ENCODE peak calls at places on chromosome 22, in four cellular contexts. One of them, this sample, is unnamed.
A peak's percentile ranks its signal among the peaks of the same experiment; 100 is the strongest.

GRCh38 chr22:46089426-46090041 is 60.8 kb upstream of the PPARA start:
- DNase-seq in upper lobe of left lung: peak; percentile 25
- DNase-seq in CD4-positive, CD25-positive, alpha-beta regulatory T cell: no peak
- DNase-seq in A549: no peak
- DNase-seq in this sample: no peak

GRCh38 chr22:46237453-46238158 is 12.5 kb downstream of the CDPF1 start:
- DNase-seq in upper lobe of left lung: no peak
- DNase-seq in CD4-positive, CD25-positive, alpha-beta regulatory T cell: no peak
- DNase-seq in A549: no peak
- DNase-seq in this sample: no peak

GRCh38 chr22:43642319-43642718 is 169.8 kb downstream of the EFCAB6 start:
- DNase-seq in upper lobe of left lung: no peak
- DNase-seq in CD4-positive, CD25-positive, alpha-beta regulatory T cell: no peak
- DNase-seq in A549: no peak
- DNase-seq in this sample: no peak

GRCh38 chr22:48464246-48464645 is 1363.4 kb downstream of the BRD1 start:
- DNase-seq in upper lobe of left lung: no peak
- DNase-seq in CD4-positive, CD25-positive, alpha-beta regulatory T cell: no peak
- DNase-seq in A549: no peak
- DNase-seq in this sample: no peak

GRCh38 chr22:46390652-46391301 is 55.3 kb downstream of the TRMU start:
- DNase-seq in upper lobe of left lung: no peak
- DNase-seq in CD4-positive, CD25-positive, alpha-beta regulatory T cell: no peak
- DNase-seq in A549: no peak
- DNase-seq in this sample: no peak

GRCh38 chr22:47130883-47131610 is 368.6 kb downstream of the TBC1D22A start:
- DNase-seq in upper lobe of left lung: no peak
- DNase-seq in CD4-positive, CD25-positive, alpha-beta regulatory T cell: no peak
- DNase-seq in A549: no peak
- DNase-seq in this sample: no peak

GRCh38 chr22:49734882-49735281 is 92.8 kb downstream of the BRD1 start:
- DNase-seq in upper lobe of left lung: no peak
- DNase-seq in CD4-positive, CD25-positive, alpha-beta regulatory T cell: no peak
- DNase-seq in A549: no peak
- DNase-seq in this sample: no peak

GRCh38 chr22:21690401-21690801 is 24.6 kb downstream of the PPIL2 start:
- DNase-seq in upper lobe of left lung: no peak
- DNase-seq in CD4-positive, CD25-positive, alpha-beta regulatory T cell: peak; percentile 31
- DNase-seq in A549: no peak
- DNase-seq in this sample: no peak

GRCh38 chr22:45880732-45881523 is 96.0 kb downstream of the WNT7B start:
- DNase-seq in upper lobe of left lung: peak; percentile 66
- DNase-seq in CD4-positive, CD25-positive, alpha-beta regulatory T cell: no peak
- DNase-seq in A549: no peak
- DNase-seq in this sample: peak; percentile 22

GRCh38 chr22:18056161-18056666 is 21.6 kb upstream of the PEX26 start:
- DNase-seq in upper lobe of left lung: no peak
- DNase-seq in CD4-positive, CD25-positive, alpha-beta regulatory T cell: no peak
- DNase-seq in A549: no peak
- DNase-seq in this sample: no peak

GRCh38 chr22:41257696-41258095 is 17.0 kb upstream of the CHADL start:
- DNase-seq in upper lobe of left lung: no peak
- DNase-seq in CD4-positive, CD25-positive, alpha-beta regulatory T cell: no peak
- DNase-seq in A549: no peak
- DNase-seq in this sample: no peak

GRCh38 chr22:41367039-41367679 is 14.6 kb upstream of the TEF start:
- DNase-seq in upper lobe of left lung: peak; percentile 100
- DNase-seq in CD4-positive, CD25-positive, alpha-beta regulatory T cell: no peak
- DNase-seq in A549: peak; percentile 38
- DNase-seq in this sample: peak; percentile 99

GRCh38 chr22:33326540-33327295 is 268.5 kb upstream of the SYN3 start:
- DNase-seq in upper lobe of left lung: no peak
- DNase-seq in CD4-positive, CD25-positive, alpha-beta regulatory T cell: no peak
- DNase-seq in A549: no peak
- DNase-seq in this sample: no peak

GRCh38 chr22:44266811-44267760 is 45.7 kb downstream of the SHISAL1 start:
- DNase-seq in upper lobe of left lung: no peak
- DNase-seq in CD4-positive, CD25-positive, alpha-beta regulatory T cell: no peak
- DNase-seq in A549: no peak
- DNase-seq in this sample: no peak

GRCh38 chr22:46815896-46816721 is 53.7 kb downstream of the TBC1D22A start:
- DNase-seq in upper lobe of left lung: peak; percentile 87
- DNase-seq in CD4-positive, CD25-positive, alpha-beta regulatory T cell: no peak
- DNase-seq in A549: no peak
- DNase-seq in this sample: peak; percentile 58

GRCh38 chr22:44825310-44826150 is 73.2 kb downstream of the ARHGAP8 start:
- DNase-seq in upper lobe of left lung: peak; percentile 81
- DNase-seq in CD4-positive, CD25-positive, alpha-beta regulatory T cell: no peak
- DNase-seq in A549: no peak
- DNase-seq in this sample: no peak

GRCh38 chr22:39601180-39601535 is 30.6 kb downstream of the CACNA1I start:
- DNase-seq in upper lobe of left lung: no peak
- DNase-seq in CD4-positive, CD25-positive, alpha-beta regulatory T cell: no peak
- DNase-seq in A549: no peak
- DNase-seq in this sample: no peak

GRCh38 chr22:41560095-41560487 is 719 bp upstream of the CSDC2 start:
- DNase-seq in upper lobe of left lung: no peak
- DNase-seq in CD4-positive, CD25-positive, alpha-beta regulatory T cell: no peak
- DNase-seq in A549: no peak
- DNase-seq in this sample: peak; percentile 31

GRCh38 chr22:50671641-50672040 is 982 bp upstream of the SHANK3 start:
- DNase-seq in upper lobe of left lung: no peak
- DNase-seq in CD4-positive, CD25-positive, alpha-beta regulatory T cell: no peak
- DNase-seq in A549: no peak
- DNase-seq in this sample: no peak

GRCh38 chr22:44412136-44412731 is 85.8 kb downstream of the RTL6 start:
- DNase-seq in upper lobe of left lung: peak; percentile 67
- DNase-seq in CD4-positive, CD25-positive, alpha-beta regulatory T cell: no peak
- DNase-seq in A549: no peak
- DNase-seq in this sample: no peak

GRCh38 chr22:50600541-50600940 is at the start of gene MAPK8IP2:
- DNase-seq in upper lobe of left lung: peak; percentile 87
- DNase-seq in CD4-positive, CD25-positive, alpha-beta regulatory T cell: no peak
- DNase-seq in A549: no peak
- DNase-seq in this sample: no peak

GRCh38 chr22:35426801-35427140 is 26.8 kb downstream of the MCM5 start:
- DNase-seq in upper lobe of left lung: no peak
- DNase-seq in CD4-positive, CD25-positive, alpha-beta regulatory T cell: no peak
- DNase-seq in A549: no peak
- DNase-seq in this sample: peak; percentile 35

GRCh38 chr22:22802346-22802970 is 85.2 kb upstream of the IGLL5 start:
- DNase-seq in upper lobe of left lung: no peak
- DNase-seq in CD4-positive, CD25-positive, alpha-beta regulatory T cell: peak; percentile 57
- DNase-seq in A549: no peak
- DNase-seq in this sample: no peak

GRCh38 chr22:50684986-50685385 is 12.4 kb downstream of the SHANK3 start:
- DNase-seq in upper lobe of left lung: no peak
- DNase-seq in CD4-positive, CD25-positive, alpha-beta regulatory T cell: no peak
- DNase-seq in A549: no peak
- DNase-seq in this sample: no peak

GRCh38 chr22:39942433-39943213 is 17.6 kb upstream of the TMA7B start:
- DNase-seq in upper lobe of left lung: no peak
- DNase-seq in CD4-positive, CD25-positive, alpha-beta regulatory T cell: no peak
- DNase-seq in A549: no peak
- DNase-seq in this sample: peak; percentile 23

GRCh38 chr22:33272866-33273265 is 214.7 kb upstream of the SYN3 start:
- DNase-seq in upper lobe of left lung: no peak
- DNase-seq in CD4-positive, CD25-positive, alpha-beta regulatory T cell: no peak
- DNase-seq in A549: no peak
- DNase-seq in this sample: no peak

GRCh38 chr22:46564084-46564714 is 26.8 kb upstream of the CELSR1 start:
- DNase-seq in upper lobe of left lung: peak; percentile 77
- DNase-seq in CD4-positive, CD25-positive, alpha-beta regulatory T cell: no peak
- DNase-seq in A549: no peak
- DNase-seq in this sample: no peak

GRCh38 chr22:40203568-40203967 is 25.8 kb downstream of the TNRC6B start:
- DNase-seq in upper lobe of left lung: no peak
- DNase-seq in CD4-positive, CD25-positive, alpha-beta regulatory T cell: peak; percentile 74
- DNase-seq in A549: no peak
- DNase-seq in this sample: no peak

GRCh38 chr22:49871482-49871881 is 17.8 kb downstream of the ZBED4 start:
- DNase-seq in upper lobe of left lung: no peak
- DNase-seq in CD4-positive, CD25-positive, alpha-beta regulatory T cell: no peak
- DNase-seq in A549: no peak
- DNase-seq in this sample: no peak

GRCh38 chr22:44369916-44370804 is 57.4 kb upstream of the SHISAL1 start:
- DNase-seq in upper lobe of left lung: no peak
- DNase-seq in CD4-positive, CD25-positive, alpha-beta regulatory T cell: no peak
- DNase-seq in A549: no peak
- DNase-seq in this sample: no peak

GRCh38 chr22:46600397-46600796 is 19.8 kb upstream of the GRAMD4 start:
- DNase-seq in upper lobe of left lung: no peak
- DNase-seq in CD4-positive, CD25-positive, alpha-beta regulatory T cell: no peak
- DNase-seq in A549: no peak
- DNase-seq in this sample: no peak

GRCh38 chr22:50112151-50113118 is 22.6 kb downstream of the MOV10L1 start:
- DNase-seq in upper lobe of left lung: no peak
- DNase-seq in CD4-positive, CD25-positive, alpha-beta regulatory T cell: peak; percentile 17
- DNase-seq in A549: no peak
- DNase-seq in this sample: no peak

GRCh38 chr22:40107756-40108437 is 69.8 kb upstream of the TNRC6B start:
- DNase-seq in upper lobe of left lung: peak; percentile 25
- DNase-seq in CD4-positive, CD25-positive, alpha-beta regulatory T cell: peak; percentile 34
- DNase-seq in A549: no peak
- DNase-seq in this sample: peak; percentile 39

GRCh38 chr22:46262449-46263207 is 515 bp downstream of the PKDREJ start:
- DNase-seq in upper lobe of left lung: peak; percentile 90
- DNase-seq in CD4-positive, CD25-positive, alpha-beta regulatory T cell: peak; percentile 30
- DNase-seq in A549: no peak
- DNase-seq in this sample: peak; percentile 67

GRCh38 chr22:48940266-48940987 is 887.2 kb downstream of the BRD1 start:
- DNase-seq in upper lobe of left lung: no peak
- DNase-seq in CD4-positive, CD25-positive, alpha-beta regulatory T cell: no peak
- DNase-seq in A549: no peak
- DNase-seq in this sample: no peak

GRCh38 chr22:40534379-40535188 is 101.9 kb downstream of the MRTFA start:
- DNase-seq in upper lobe of left lung: no peak
- DNase-seq in CD4-positive, CD25-positive, alpha-beta regulatory T cell: no peak
- DNase-seq in A549: no peak
- DNase-seq in this sample: peak; percentile 57

DNA sequence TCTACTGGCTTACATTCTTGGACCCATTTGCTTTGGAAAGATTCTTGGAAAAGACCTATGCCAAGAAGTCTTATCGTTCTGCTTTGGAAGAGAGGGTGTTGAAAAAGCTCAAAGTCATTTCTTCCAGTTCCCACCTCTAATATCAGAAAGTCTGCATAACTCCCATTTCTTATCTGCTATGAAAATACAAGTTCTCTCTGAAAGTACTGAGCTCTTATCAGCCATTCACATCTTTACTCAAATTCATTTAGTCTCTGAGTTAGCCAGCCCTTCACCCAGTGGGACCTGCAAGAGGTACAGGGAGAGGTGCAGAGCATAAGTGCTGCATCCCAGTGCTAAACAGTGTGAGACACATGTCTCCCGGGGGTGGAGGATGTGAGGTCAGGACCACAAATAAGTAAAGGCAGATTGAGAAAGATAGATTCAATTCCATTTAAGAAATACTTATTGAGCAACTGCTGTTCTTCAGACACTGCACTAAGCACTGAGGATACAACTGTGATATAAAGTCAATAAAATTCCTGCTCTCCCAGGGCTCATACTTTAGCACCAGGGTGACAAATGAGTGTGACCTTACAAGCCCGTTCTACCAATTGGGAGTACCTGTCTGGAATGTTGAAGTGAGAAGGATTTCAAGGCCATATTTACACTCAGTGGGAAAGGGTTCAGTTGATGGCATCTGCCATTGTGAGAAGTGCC is 76.7 kb downstream of the PISD start:
- DNase-seq in upper lobe of left lung: no peak
- DNase-seq in CD4-positive, CD25-positive, alpha-beta regulatory T cell: peak; percentile 27
- DNase-seq in A549: no peak
- DNase-seq in this sample: peak; percentile 72
- H3K4me1 ChIP-seq in upper lobe of left lung: no peaks in the 10 kb centered on the region
- H3K4me1 ChIP-seq in CD4-positive, CD25-positive, alpha-beta regulatory T cell: peaks cover 37% of the 10 kb centered on the region
- H3K4me1 ChIP-seq in A549: no peaks in the 10 kb centered on the region
- H3K4me1 ChIP-seq in this sample: peaks cover 14% of the 10 kb centered on the region

DNA sequence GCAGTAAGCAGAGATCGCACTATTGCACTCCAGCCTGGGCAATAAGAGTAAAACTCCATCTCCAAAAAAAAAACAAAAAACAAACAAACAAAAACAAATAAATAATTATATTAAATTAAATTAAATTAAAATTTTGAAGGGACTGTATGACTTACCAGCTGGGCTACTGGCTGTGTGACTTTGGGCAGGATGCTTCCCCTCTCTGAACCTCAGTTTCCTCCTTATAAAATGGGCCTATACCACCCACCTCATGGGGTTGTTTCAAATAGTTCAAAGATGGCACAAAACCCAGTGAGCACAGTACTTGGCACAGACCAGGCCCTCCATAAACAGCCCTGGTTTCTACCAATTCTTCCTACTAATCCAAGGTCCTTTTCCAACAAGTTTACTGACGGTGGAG is 34.9 kb downstream of the ASCC2 start:
- DNase-seq in upper lobe of left lung: no peak
- DNase-seq in CD4-positive, CD25-positive, alpha-beta regulatory T cell: no peak
- DNase-seq in A549: no peak
- DNase-seq in this sample: no peak
- H3K4me1 ChIP-seq in upper lobe of left lung: peaks cover 32% of the 10 kb centered on the region
- H3K4me1 ChIP-seq in CD4-positive, CD25-positive, alpha-beta regulatory T cell: no peaks in the 10 kb centered on the region
- H3K4me1 ChIP-seq in A549: peaks cover 19% of the 10 kb centered on the region
- H3K4me1 ChIP-seq in this sample: peaks cover 16% of the 10 kb centered on the region

GRCh38 chr22:26565181-26565580 is 24.8 kb downstream of the TPST2 start:
- DNase-seq in upper lobe of left lung: no peak
- DNase-seq in CD4-positive, CD25-positive, alpha-beta regulatory T cell: no peak
- DNase-seq in A549: no peak
- DNase-seq in this sample: no peak

GRCh38 chr22:26565889-26566288 is 24.0 kb downstream of the TPST2 start:
- DNase-seq in upper lobe of left lung: no peak
- DNase-seq in CD4-positive, CD25-positive, alpha-beta regulatory T cell: no peak
- DNase-seq in A549: no peak
- DNase-seq in this sample: no peak

GRCh38 chr22:26568207-26568706 is 21.7 kb downstream of the TPST2 start:
- DNase-seq in upper lobe of left lung: no peak
- DNase-seq in CD4-positive, CD25-positive, alpha-beta regulatory T cell: no peak
- DNase-seq in A549: no peak
- DNase-seq in this sample: no peak

GRCh38 chr22:26566994-26567393 is 22.9 kb downstream of the TPST2 start:
- DNase-seq in upper lobe of left lung: no peak
- DNase-seq in CD4-positive, CD25-positive, alpha-beta regulatory T cell: no peak
- DNase-seq in A549: no peak
- DNase-seq in this sample: no peak

GRCh38 chr22:26567610-26568009 is 22.3 kb downstream of the TPST2 start:
- DNase-seq in upper lobe of left lung: no peak
- DNase-seq in CD4-positive, CD25-positive, alpha-beta regulatory T cell: no peak
- DNase-seq in A549: no peak
- DNase-seq in this sample: no peak
- H3K4me1 ChIP-seq in upper lobe of left lung: peaks cover 63% of the 10 kb centered on the region
- H3K4me1 ChIP-seq in CD4-positive, CD25-positive, alpha-beta regulatory T cell: no peaks in the 10 kb centered on the region
- H3K4me1 ChIP-seq in A549: no peaks in the 10 kb centered on the region
- H3K4me1 ChIP-seq in this sample: no peaks in the 10 kb centered on the region

DNA sequence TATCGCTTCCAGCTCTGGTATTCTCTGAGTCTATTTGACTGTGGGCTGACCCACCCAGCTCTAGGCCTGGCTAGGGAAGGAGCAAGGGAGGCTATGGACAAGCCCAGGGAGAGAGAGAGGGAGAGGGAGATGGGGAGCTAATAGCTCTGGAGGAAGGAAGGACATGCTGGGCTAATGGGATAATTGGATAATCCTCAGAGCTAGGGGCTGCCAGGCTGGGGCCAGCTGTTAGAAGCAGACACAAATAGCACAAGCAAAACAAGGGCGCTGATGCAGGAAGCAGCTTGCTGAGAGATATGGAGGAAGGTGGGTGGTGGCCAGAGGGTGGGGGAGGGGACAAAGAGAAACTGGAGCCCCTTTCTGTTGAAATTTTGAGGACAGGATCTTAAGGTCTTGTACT is 23.2 kb downstream of the ADORA2A start:
- DNase-seq in upper lobe of left lung: no peak
- DNase-seq in CD4-positive, CD25-positive, alpha-beta regulatory T cell: no peak
- DNase-seq in A549: no peak
- DNase-seq in this sample: peak; percentile 28
- H3K4me1 ChIP-seq in upper lobe of left lung: peaks cover 17% of the 10 kb centered on the region
- H3K4me1 ChIP-seq in CD4-positive, CD25-positive, alpha-beta regulatory T cell: no peaks in the 10 kb centered on the region
- H3K4me1 ChIP-seq in A549: no peaks in the 10 kb centered on the region
- H3K4me1 ChIP-seq in this sample: peaks cover 28% of the 10 kb centered on the region